ENCODE peak calls at places on chromosome 12, in four cellular contexts. C is H1, Y is NT2/D1, O is HepG2. Z is an unnamed sample.

GRCh38 chr12:2248901-2249381 is 196.2 kb downstream of the CACNA1C start:
- DNase-seq in C (no peak), Y (no peak), O (no peak), Z (no peak)

GRCh38 chr12:31557707-31558106 is 33.2 kb downstream of the DENND5B start:
- DNase-seq in Y (no peak), C (no peak), O (no peak), Z (no peak)

GRCh38 chr12:17097674-17098073 is 491.7 kb upstream of the LMO3 start:
- DNase-seq in C (no peak), Y (no peak), O (no peak), Z (no peak)

GRCh38 chr12:74454109-74454508 is 83.5 kb upstream of the ATXN7L3B start:
- DNase-seq in O (no peak), C (no peak), Y (no peak), Z (no peak)

GRCh38 chr12:103247531-103247930 is 248.2 kb downstream of the C12orf42 start:
- DNase-seq in C (no peak), Y (no peak), O (no peak), Z (no peak)

GRCh38 chr12:9361879-9362326 is 153.7 kb upstream of the PZP start:
- DNase-seq in C (no peak), Y (no peak), O (no peak), Z (no peak)

GRCh38 chr12:113062502-113063395 is 6.2 kb downstream of the DTX1 start:
- DNase-seq in Y (no peak), C (no peak), O (no peak), Z (no peak)

GRCh38 chr12:105382771-105383632 is 52.5 kb downstream of the C12orf75 start:
- DNase-seq in Y (peak), O (peak), C (peak), Z (peak)

GRCh38 chr12:121801601-121802484 is 2.0 kb upstream of the SETD1B start:
- DNase-seq in Y (no peak), C (no peak), O (no peak), Z (no peak)

GRCh38 chr12:75945581-75945980 is 86.0 kb downstream of the PHLDA1 start:
- DNase-seq in O (no peak), C (no peak), Y (no peak), Z (no peak)

GRCh38 chr12:58668831-58669230 is 251.5 kb downstream of the LRIG3 start:
- DNase-seq in Y (no peak), C (no peak), O (no peak), Z (no peak)

GRCh38 chr12:68980476-68981212 is 47.7 kb upstream of the CPM start:
- DNase-seq in O (no peak), Y (no peak), C (no peak), Z (no peak)

GRCh38 chr12:121673013-121673441 is 3.6 kb upstream of the MORN3 start:
- DNase-seq in Y (no peak), O (no peak), C (no peak), Z (no peak)

GRCh38 chr12:19978193-19978592 is 390.1 kb upstream of the PDE3A start:
- DNase-seq in O (no peak), Y (no peak), C (no peak), Z (no peak)

GRCh38 chr12:42180990-42181611 is 36.4 kb upstream of the GXYLT1 start:
- DNase-seq in Y (no peak), O (peak), C (no peak), Z (no peak)

GRCh38 chr12:82966160-82966559 is 279.5 kb downstream of the TMTC2 start:
- DNase-seq in Y (no peak), C (no peak), O (no peak), Z (no peak)

GRCh38 chr12:13171921-13172859 is 24.3 kb upstream of the EMP1 start:
- DNase-seq in C (peak), Y (no peak), O (no peak), Z (no peak)

GRCh38 chr12:25558566-25558965 is 5.5 kb upstream of the LMNTD1 start:
- DNase-seq in O (no peak), Y (no peak), C (no peak), Z (no peak)

GRCh38 chr12:80230068-80230467 is 130.7 kb downstream of the OTOGL start:
- DNase-seq in Y (peak), C (no peak), O (no peak), Z (peak)

DNA sequence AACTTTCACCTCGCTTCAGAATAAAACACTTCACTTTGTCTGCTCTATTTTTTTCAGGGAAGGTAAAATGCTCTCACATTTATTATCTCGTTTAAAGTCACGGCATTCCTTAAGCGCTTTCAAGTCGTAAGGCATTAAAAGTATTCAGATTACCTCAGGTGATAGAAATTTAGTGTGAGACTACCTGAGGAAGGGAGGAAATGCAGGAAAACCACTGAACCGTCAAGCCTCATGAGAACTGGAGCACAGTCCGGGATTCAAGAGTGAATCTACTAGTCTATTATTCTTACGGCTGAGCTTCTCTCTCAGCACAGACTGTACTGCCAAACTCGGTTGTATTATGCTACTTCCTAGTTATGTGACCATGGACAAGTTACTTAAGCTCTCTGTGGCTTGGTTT is 8.3 kb upstream of the PPFIBP1 start:
- DNase-seq in Y (no peak), O (no peak), C (no peak), Z (no peak)
- TF ChIP-seq SUZ12 in Y (no peak), O (no peak), C (no peak), Z (no peak)

GRCh38 chr12:53069621-53070410 is 9.4 kb downstream of the SPRYD3 start:
- DNase-seq in O (no peak), C (no peak), Y (no peak), Z (no peak)
- TF ChIP-seq SUZ12 in O (no peak), C (no peak), Y (no peak), Z (no peak)

GRCh38 chr12:56120158-56120846 is 2.2 kb downstream of the ZC3H10 start:
- DNase-seq in Y (no peak), C (no peak), O (no peak), Z (no peak)
- TF ChIP-seq SUZ12 in Y (no peak), C (no peak), O (no peak), Z (no peak)

GRCh38 chr12:6662906-6663742 is at the start of gene ING4:
- DNase-seq in O (peak), Y (peak), C (peak), Z (peak)

GRCh38 chr12:6664902-6665301 is 2.0 kb upstream of the ING4 start:
- DNase-seq in Y (no peak), C (no peak), O (no peak), Z (no peak)

GRCh38 chr12:6672143-6672542 is 9.2 kb upstream of the ING4 start:
- DNase-seq in C (no peak), Y (no peak), O (no peak), Z (no peak)

GRCh38 chr12:6666211-6666610 is 3.3 kb upstream of the ING4 start:
- DNase-seq in C (no peak), O (no peak), Y (no peak), Z (no peak)

DNA sequence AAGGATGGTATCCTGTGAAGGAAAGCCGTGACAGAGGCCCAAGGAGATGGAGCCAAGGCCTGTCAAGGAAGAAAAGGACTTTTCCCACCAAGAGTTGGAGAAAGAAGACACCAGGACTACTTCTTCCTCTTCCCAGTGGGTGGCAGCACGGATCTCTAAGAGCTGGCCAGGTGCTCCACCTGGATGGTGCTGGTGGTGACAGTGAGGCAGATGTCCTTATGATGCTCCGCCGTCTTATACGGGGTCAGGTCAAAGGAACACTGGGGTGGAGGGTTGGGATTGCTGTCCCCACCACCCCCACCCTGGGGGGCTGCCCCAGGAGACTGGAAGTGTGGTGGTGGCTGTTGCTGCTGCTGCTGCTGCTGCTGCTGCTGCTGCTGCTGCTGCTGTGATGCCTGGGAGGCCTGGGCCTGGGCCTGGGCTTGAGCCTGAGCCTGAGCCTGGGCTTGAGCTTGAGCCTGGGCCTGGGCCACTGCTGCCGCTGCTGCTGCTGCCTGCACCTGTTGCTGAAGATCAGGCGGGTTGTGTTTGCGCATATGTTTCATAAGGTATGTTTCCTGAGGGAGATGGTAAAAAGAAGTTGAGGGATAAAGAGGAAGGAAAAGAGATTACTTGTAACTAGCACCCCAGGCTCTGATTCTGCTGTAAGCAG is 4.8 kb upstream of the ING4 start:
- DNase-seq in Y (no peak), C (no peak), O (no peak), Z (no peak)
- TF ChIP-seq SUZ12 in Y (no peak), C (no peak), O (no peak), Z (no peak)

GRCh38 chr12:49108958-49109404 is 1.7 kb downstream of the LMBR1L start:
- DNase-seq in O (peak), Y (no peak), C (no peak), Z (no peak)
- TF ChIP-seq SUZ12 in O (no peak), Y (no peak), C (no peak), Z (no peak)

GRCh38 chr12:117118838-117119591 is 19.8 kb upstream of the TESC start:
- DNase-seq in Y (peak), C (peak), O (peak), Z (no peak)
- TF ChIP-seq SUZ12 in Y (no peak), C (no peak), O (no peak), Z (no peak)

GRCh38 chr12:116712458-116713303 is 25.2 kb downstream of the SPRING1 start:
- DNase-seq in O (no peak), C (no peak), Y (no peak), Z (peak)

GRCh38 chr12:116710367-116710766 is 27.5 kb downstream of the SPRING1 start:
- DNase-seq in O (no peak), Y (no peak), C (no peak), Z (no peak)

GRCh38 chr12:116713529-116713928 is 24.3 kb downstream of the SPRING1 start:
- DNase-seq in C (no peak), O (no peak), Y (no peak), Z (no peak)

GRCh38 chr12:116707751-116708150 is 30.1 kb downstream of the SPRING1 start:
- DNase-seq in O (no peak), Y (no peak), C (no peak), Z (no peak)

DNA sequence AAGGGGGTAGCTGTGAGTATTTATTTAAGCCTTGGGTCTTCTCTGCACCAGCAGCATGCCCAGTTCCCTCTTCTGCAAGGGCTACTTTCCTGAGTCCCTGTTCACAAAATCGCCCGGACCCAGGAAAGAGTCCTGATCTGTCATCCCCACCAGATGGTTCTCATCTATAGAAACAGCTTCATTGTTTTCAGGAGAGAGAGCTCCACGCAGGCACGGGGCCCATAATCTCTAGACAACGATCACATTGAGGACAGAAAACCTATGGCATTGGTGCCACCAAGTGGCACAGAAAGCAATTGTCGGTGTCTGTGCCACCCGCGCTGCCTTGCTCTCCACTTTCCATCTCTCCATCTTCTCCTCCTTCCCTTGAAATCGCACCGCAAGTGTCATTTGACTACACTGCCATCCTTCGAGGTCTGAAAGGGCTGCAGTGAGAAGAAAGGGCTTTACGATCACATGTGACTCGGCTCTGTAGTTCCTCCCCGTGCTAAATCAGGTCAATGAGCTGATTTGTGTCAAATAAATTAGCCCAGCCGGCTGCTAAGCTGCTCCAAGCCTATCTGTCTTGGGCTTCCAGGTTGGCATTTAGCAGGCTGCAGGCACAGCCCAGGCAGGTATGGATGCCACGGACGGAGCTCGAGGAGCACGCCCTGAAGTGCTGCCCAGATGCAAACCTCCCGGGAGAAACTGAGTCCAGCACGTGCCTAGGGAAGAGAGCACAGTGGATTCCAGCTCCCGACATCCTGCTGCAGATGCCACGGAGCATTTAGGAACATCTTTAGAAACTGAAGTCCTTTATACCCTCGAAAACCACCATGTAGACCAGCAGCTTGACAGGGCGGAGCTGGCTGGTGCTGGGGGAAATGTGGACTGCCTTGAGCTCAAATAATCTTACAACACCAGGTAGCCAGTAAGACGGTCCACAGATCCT is 28.8 kb downstream of the SPRING1 start:
- DNase-seq in O (peak), Y (no peak), C (no peak), Z (no peak)
- TF ChIP-seq SUZ12 in O (no peak), Y (no peak), C (no peak), Z (no peak)

GRCh38 chr12:26628234-26628633 is 204.8 kb downstream of the ITPR2 start:
- DNase-seq in O (no peak), Y (no peak), C (no peak), Z (no peak)

GRCh38 chr12:26631846-26632245 is 201.1 kb downstream of the ITPR2 start:
- DNase-seq in C (no peak), O (no peak), Y (no peak), Z (no peak)

GRCh38 chr12:26627335-26627734 is 205.7 kb downstream of the ITPR2 start:
- DNase-seq in Y (no peak), O (peak), C (no peak), Z (no peak)

GRCh38 chr12:26630546-26631027 is 202.4 kb downstream of the ITPR2 start:
- DNase-seq in Y (no peak), O (peak), C (no peak), Z (no peak)

GRCh38 chr12:26629864-26630263 is 203.1 kb downstream of the ITPR2 start:
- DNase-seq in O (no peak), Y (no peak), C (no peak), Z (no peak)
- TF ChIP-seq SUZ12 in O (no peak), Y (no peak), C (no peak), Z (no peak)

DNA sequence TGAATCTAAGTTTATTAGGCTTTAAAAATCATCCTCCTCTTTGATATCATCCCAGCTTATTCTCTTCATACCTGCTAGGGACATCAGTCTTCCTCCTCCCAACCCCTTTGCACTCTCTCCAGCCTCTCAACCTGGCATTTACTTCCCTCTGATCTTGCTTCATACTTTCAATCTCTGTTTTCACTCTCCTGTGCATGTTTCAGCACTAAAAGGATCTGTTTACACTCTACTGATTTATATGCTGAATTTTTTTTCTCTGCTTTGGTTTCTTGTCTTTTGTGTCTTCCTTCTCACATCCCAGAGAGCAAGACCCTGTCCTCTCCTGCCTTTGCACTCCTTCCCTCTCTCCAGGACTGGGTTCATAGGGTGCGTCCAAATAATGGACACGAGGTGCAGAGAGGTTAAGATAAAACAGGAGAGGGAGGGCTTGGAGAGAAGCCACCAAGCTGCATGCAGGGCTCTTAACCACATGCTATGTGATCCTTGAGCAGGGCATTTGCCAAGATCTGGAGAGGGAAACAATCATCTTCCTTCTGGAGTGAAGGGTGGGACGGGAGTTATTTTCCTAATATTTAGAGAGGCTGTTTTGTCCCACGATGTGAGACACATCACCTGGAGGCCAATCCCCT is 3.0 kb upstream of the CISTR start:
- DNase-seq in Y (no peak), O (no peak), C (no peak), Z (no peak)
- TF ChIP-seq SUZ12 in Y (no peak), O (no peak), C (no peak), Z (no peak)

Z was measured in HEK293T.